ENCODE peak calls at places on chromosomes 12 and 14, in seven cellular contexts. M, X, S, D, E, A and C are unnamed samples.

GRCh38 chr12:123041042-123041531 is 60.6 kb downstream of the ARL6IP4 start:
- DNase-seq in M (no peak), X (peak), S (no peak), D (no peak), E (no peak), A (no peak), C (no peak)

GRCh38 chr14:33675415-33676130 is 275.3 kb downstream of the EGLN3 start:
- DNase-seq in M (no peak), X (no peak), S (peak), D (no peak), E (no peak), A (no peak), C (no peak)

GRCh38 chr12:132166801-132167591 is 22.7 kb downstream of the NOC4L start:
- DNase-seq in M (no peak), X (no peak), S (no peak), D (no peak), E (no peak), A (no peak), C (no peak)

GRCh38 chr14:102508774-102509743 is 517 bp downstream of the ANKRD9 start:
- DNase-seq in M (peak), X (peak), S (peak), D (no peak), E (no peak), A (peak), C (no peak)

GRCh38 chr12:67705394-67706370 is 57.1 kb downstream of the DYRK2 start:
- DNase-seq in M (peak), X (no peak), S (peak), D (no peak), E (no peak), A (no peak), C (no peak)

GRCh38 chr12:68310370-68310769 is 21.8 kb downstream of the MDM1 start:
- DNase-seq in M (peak), X (no peak), S (peak), D (no peak), E (no peak), A (no peak), C (no peak)

GRCh38 chr12:9391751-9392240 is 183.6 kb upstream of the PZP start:
- DNase-seq in M (no peak), X (no peak), S (no peak), D (no peak), E (no peak), A (no peak), C (no peak)

GRCh38 chr14:93880025-93880820 is 46.9 kb upstream of the FAM181A start:
- DNase-seq in M (no peak), X (peak), S (no peak), D (no peak), E (no peak), A (no peak), C (no peak)

GRCh38 chr12:66861157-66861750 is 182.4 kb upstream of the GRIP1 start:
- DNase-seq in M (peak), X (peak), S (peak), D (peak), E (peak), A (peak), C (peak)

GRCh38 chr14:101030586-101030985 is 127.1 kb upstream of the RTL1 start:
- DNase-seq in M (no peak), X (no peak), S (no peak), D (no peak), E (no peak), A (no peak), C (no peak)

GRCh38 chr12:54601841-54602240 is 13.4 kb upstream of the PPP1R1A start:
- DNase-seq in M (no peak), X (no peak), S (no peak), D (peak), E (no peak), A (no peak), C (no peak)

DNA sequence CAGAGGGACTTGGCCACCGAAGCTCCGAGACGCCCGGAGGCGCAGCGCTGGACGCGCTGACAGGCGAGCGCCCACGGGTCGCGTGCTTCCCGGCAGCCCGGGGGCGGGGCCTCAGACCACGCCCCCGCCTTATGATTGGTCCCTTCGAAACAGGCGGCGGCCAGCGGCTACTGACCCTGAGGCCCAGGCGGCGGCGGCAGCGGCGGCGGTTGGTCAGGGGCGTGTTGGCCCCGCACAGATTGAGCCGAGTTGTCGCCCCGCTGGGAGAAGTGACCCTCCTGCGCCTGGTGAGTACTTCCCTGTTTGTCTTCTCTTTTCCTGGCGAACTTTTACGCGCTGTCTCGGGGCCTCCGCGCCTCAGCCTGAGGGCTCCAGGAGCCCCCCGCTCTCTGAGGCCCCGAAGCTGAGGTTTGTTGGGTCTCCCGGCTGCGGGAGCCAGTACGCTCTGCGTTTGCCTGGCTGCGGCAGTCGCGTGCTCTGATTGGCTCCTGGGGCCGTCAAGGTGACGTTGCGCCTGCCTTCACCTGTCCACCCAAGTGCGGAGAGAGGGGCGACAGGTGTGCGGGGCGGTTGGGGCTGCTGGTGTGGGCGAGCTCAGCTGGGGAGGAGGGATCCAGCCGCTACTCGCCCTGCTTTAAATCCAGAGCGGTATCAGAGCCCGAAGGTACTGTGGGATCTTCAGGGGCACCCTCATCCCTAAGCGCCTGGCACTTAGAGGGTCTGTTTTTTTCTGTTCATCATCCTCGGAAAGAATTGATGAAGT is at the start of gene GAS2L3:
- DNase-seq in M (peak), X (peak), S (peak), D (peak), E (peak), A (peak), C (peak)
- H3K4ac ChIP-seq in M (peak), X (no peak), S (peak), D (no peak), E (peak), A (peak), C (no peak)

GRCh38 chr12:3644103-3644502 is 108.8 kb downstream of the CRACR2A start:
- DNase-seq in M (no peak), X (no peak), S (no peak), D (no peak), E (no peak), A (no peak), C (no peak)

GRCh38 chr12:3651585-3652424 is 101.1 kb downstream of the CRACR2A start:
- DNase-seq in M (no peak), X (peak), S (no peak), D (no peak), E (no peak), A (no peak), C (no peak)

GRCh38 chr12:3646561-3647241 is 106.2 kb downstream of the CRACR2A start:
- DNase-seq in M (no peak), X (peak), S (no peak), D (no peak), E (no peak), A (no peak), C (no peak)

GRCh38 chr12:3647504-3647903 is 105.4 kb downstream of the CRACR2A start:
- DNase-seq in M (no peak), X (no peak), S (no peak), D (no peak), E (no peak), A (no peak), C (no peak)
- H3K4ac ChIP-seq in M (no peak), X (no peak), S (no peak), D (no peak), E (no peak), A (no peak), C (no peak)

GRCh38 chr12:91763654-91764439 is 381.8 kb downstream of the BTG1 start:
- DNase-seq in M (no peak), X (no peak), S (no peak), D (no peak), E (no peak), A (no peak), C (no peak)

GRCh38 chr12:91767237-91767636 is 378.4 kb downstream of the BTG1 start:
- DNase-seq in M (no peak), X (no peak), S (no peak), D (no peak), E (no peak), A (no peak), C (no peak)

GRCh38 chr12:91769736-91770135 is 375.9 kb downstream of the BTG1 start:
- DNase-seq in M (no peak), X (peak), S (no peak), D (no peak), E (no peak), A (no peak), C (no peak)

GRCh38 chr12:91772411-91772810 is 373.2 kb downstream of the BTG1 start:
- DNase-seq in M (peak), X (no peak), S (no peak), D (no peak), E (no peak), A (peak), C (no peak)

DNA sequence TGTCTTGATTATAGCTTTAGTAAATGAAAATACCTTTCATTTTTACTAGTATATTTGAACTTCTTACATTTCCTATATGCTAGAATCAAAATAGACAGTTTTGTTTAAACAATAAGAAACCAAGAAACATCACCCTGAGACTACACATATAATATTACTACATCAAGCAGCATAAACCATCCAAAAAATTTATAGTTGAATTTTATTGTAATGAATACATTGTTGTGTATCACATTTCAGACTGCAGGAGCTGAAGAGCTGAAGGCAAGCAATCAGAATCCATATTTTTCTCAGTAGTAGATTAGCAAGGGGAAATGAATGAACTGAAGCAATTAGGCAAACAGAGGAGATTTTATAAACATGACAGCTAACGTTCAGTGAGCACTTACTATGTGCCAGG is 379.2 kb downstream of the BTG1 start:
- DNase-seq in M (no peak), X (no peak), S (no peak), D (no peak), E (no peak), A (no peak), C (no peak)
- H3K4ac ChIP-seq in M (no peak), X (no peak), S (no peak), D (no peak), E (no peak), A (no peak), C (no peak)

GRCh38 chr12:27081668-27082091 is 698 bp downstream of the C12orf71 start:
- DNase-seq in M (peak), X (peak), S (peak), D (peak), E (no peak), A (peak), C (no peak)
- H3K4ac ChIP-seq in M (no peak), X (no peak), S (no peak), D (no peak), E (no peak), A (no peak), C (no peak)

DNA sequence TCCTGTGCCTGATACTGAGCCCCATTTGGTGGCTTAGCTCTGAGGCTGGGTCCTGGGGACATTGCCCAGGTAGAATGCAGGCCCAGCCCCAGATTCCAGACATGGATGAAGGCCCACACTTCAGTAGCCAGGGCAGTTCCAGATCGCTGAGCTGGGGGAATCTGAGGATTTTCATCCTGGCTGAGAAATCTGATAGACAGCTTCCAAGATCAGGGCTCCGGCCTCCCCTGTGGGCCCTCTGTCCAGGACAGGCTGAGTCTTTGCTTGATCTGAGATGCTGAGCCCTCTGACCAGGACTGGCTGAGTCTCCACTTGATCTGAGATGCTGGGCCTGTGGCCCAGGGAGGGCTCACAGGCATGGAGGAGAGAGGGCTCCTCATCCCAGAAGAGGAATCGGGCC is 3.3 kb upstream of the RASAL1 start:
- DNase-seq in M (no peak), X (no peak), S (no peak), D (no peak), E (no peak), A (no peak), C (no peak)
- H3K4ac ChIP-seq in M (no peak), X (no peak), S (no peak), D (no peak), E (no peak), A (no peak), C (no peak)

GRCh38 chr12:43158126-43158525 is 393.9 kb downstream of the ADAMTS20 start:
- DNase-seq in M (no peak), X (peak), S (no peak), D (no peak), E (no peak), A (peak), C (no peak)
- H3K4ac ChIP-seq in M (no peak), X (peak), S (no peak), D (no peak), E (no peak), A (no peak), C (no peak)

DNA sequence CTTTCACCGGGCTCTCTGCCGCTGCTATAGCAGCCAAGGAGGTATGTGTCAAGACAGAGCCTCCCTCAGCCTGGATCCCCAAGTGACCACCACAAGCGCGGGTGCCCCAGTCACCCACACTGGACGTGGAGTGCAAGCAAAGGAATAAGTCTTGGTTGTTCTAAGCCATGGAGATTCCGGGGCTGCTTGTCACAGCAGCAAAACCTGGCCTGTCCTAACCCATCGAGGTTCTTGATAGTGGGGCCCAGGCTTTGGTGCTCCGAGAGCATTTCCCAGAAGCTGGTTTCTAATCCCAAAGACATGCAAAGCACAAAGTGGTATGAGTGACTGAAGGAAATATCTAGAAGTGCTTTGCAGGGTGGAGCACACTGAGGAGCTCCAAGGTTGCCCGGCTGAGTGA is 51.3 kb downstream of the SCARB1 start:
- DNase-seq in M (no peak), X (no peak), S (no peak), D (no peak), E (no peak), A (no peak), C (no peak)
- H3K4ac ChIP-seq in M (no peak), X (no peak), S (no peak), D (no peak), E (no peak), A (no peak), C (no peak)

GRCh38 chr12:53498235-53498630 is 1.0 kb downstream of the MAP3K12 start:
- DNase-seq in M (no peak), X (no peak), S (no peak), D (no peak), E (no peak), A (no peak), C (no peak)
- H3K4ac ChIP-seq in M (peak), X (no peak), S (no peak), D (no peak), E (peak), A (no peak), C (no peak)

GRCh38 chr14:69548566-69548965 is 26.1 kb downstream of the CCDC177 start:
- DNase-seq in M (no peak), X (no peak), S (no peak), D (no peak), E (no peak), A (no peak), C (no peak)

GRCh38 chr14:69553221-69553620 is 21.4 kb downstream of the CCDC177 start:
- DNase-seq in M (peak), X (no peak), S (peak), D (no peak), E (no peak), A (peak), C (no peak)

GRCh38 chr14:69542311-69542710 is 32.4 kb downstream of the CCDC177 start:
- DNase-seq in M (no peak), X (no peak), S (no peak), D (no peak), E (no peak), A (no peak), C (no peak)

GRCh38 chr14:69543341-69544249 is 31.1 kb downstream of the CCDC177 start:
- DNase-seq in M (peak), X (peak), S (peak), D (peak), E (no peak), A (peak), C (no peak)

GRCh38 chr14:69547701-69548348 is 26.8 kb downstream of the CCDC177 start:
- DNase-seq in M (no peak), X (peak), S (peak), D (peak), E (peak), A (no peak), C (peak)
- H3K4ac ChIP-seq in M (no peak), X (no peak), S (no peak), D (no peak), E (no peak), A (no peak), C (peak)

GRCh38 chr12:52735816-52736632 is 32.7 kb upstream of the KRT77 start:
- DNase-seq in M (no peak), X (no peak), S (no peak), D (no peak), E (no peak), A (no peak), C (no peak)
- H3K4ac ChIP-seq in M (no peak), X (no peak), S (no peak), D (no peak), E (no peak), A (no peak), C (no peak)